ENCODE peak calls at places on chromosomes 16 and 17, in six cellular contexts. K is esophagus squamous epithelium, N is ovary, W is body of pancreas, R is A549, H is thyroid gland. D is an unnamed sample.
A peak's percentile ranks its signal among the peaks of the same experiment; 100 is the strongest.

GRCh38 chr17:36608794-36609497 is 7.6 kb downstream of the MRM1 start:
- DNase-seq in R (peak; percentile 62), H (peak; percentile 30), K (no peak), N (peak; percentile 66), W (no peak), D (no peak)

GRCh38 chr16:74117798-74118197 is 178.8 kb upstream of the PSMD7 start:
- DNase-seq in K (no peak), H (no peak), W (no peak), R (no peak), N (no peak), D (no peak)

GRCh38 chr16:1057252-1057932 is 15.2 kb upstream of the SSTR5 start:
- DNase-seq in W (peak; percentile 66), R (no peak), N (no peak), H (peak; percentile 15), K (no peak), D (no peak)

GRCh38 chr16:16120382-16121184 is 102.7 kb downstream of the ABCC6 start:
- DNase-seq in H (peak; percentile 66), K (no peak), R (no peak), W (no peak), N (no peak), D (no peak)

GRCh38 chr17:39791296-39791992 is 53.7 kb downstream of the GRB7 start:
- DNase-seq in W (no peak), R (no peak), N (no peak), H (no peak), K (no peak), D (no peak)

GRCh38 chr17:36592711-36593321 is 1.1 kb downstream of the DHRS11 start:
- DNase-seq in H (no peak), W (no peak), R (no peak), N (no peak), K (no peak), D (no peak)

GRCh38 chr17:27471321-27472269 is 15.3 kb downstream of the KSR1 start:
- DNase-seq in N (no peak), R (peak; percentile 35), W (no peak), K (no peak), H (no peak), D (no peak)

GRCh38 chr17:73192219-73192893 is 499 bp upstream of the COG1 start:
- DNase-seq in R (peak; percentile 92), N (peak; percentile 84), K (no peak), W (peak; percentile 67), H (peak; percentile 51), D (peak; percentile 89)

GRCh38 chr16:55728797-55729196 is 73.0 kb downstream of the SLC6A2 start:
- DNase-seq in K (no peak), R (peak; percentile 33), N (no peak), H (no peak), W (no peak), D (no peak)

GRCh38 chr16:25256821-25257503 is 683 bp downstream of the ZKSCAN2 start:
- DNase-seq in N (no peak), W (peak; percentile 19), K (no peak), H (peak; percentile 18), R (peak; percentile 22), D (no peak)

GRCh38 chr17:14144513-14144912 is 75.2 kb downstream of the COX10 start:
- DNase-seq in W (no peak), H (no peak), K (no peak), N (no peak), R (no peak), D (no peak)

GRCh38 chr17:19312406-19312805 is 50.1 kb downstream of the B9D1 start:
- DNase-seq in H (no peak), R (no peak), N (no peak), K (no peak), W (no peak), D (no peak)

GRCh38 chr17:21287703-21288449 is 3.4 kb downstream of the MAP2K3 start:
- DNase-seq in K (peak; percentile 82), W (peak; percentile 98), R (peak; percentile 98), H (peak; percentile 98), N (peak; percentile 85), D (peak; percentile 92)

GRCh38 chr16:81353895-81354294 is 39.1 kb downstream of the GAN start:
- DNase-seq in K (no peak), W (no peak), R (no peak), H (no peak), N (no peak), D (no peak)

GRCh38 chr17:59825533-59826316 is 67.0 kb downstream of the TUBD1 start:
- DNase-seq in R (peak; percentile 67), W (no peak), K (no peak), N (no peak), H (no peak), D (no peak)

GRCh38 chr16:23901178-23902131 is 65.7 kb downstream of the PRKCB start:
- DNase-seq in H (no peak), K (no peak), R (no peak), N (no peak), W (no peak), D (no peak)

GRCh38 chr16:397736-398332 is 835 bp downstream of the NME4 start:
- DNase-seq in R (peak; percentile 86), H (peak; percentile 88), W (peak; percentile 83), K (no peak), N (peak; percentile 78), D (no peak)

GRCh38 chr17:13596241-13596941 is 5.3 kb downstream of the HS3ST3A1 start:
- DNase-seq in R (no peak), K (no peak), N (no peak), W (no peak), H (no peak), D (no peak)

GRCh38 chr17:412211-413015 is 59.8 kb upstream of the RPH3AL start:
- DNase-seq in H (peak; percentile 55), K (no peak), N (no peak), R (peak; percentile 70), W (peak; percentile 54), D (peak; percentile 41)

GRCh38 chr17:6423931-6424330 is 11.0 kb downstream of the AIPL1 start:
- DNase-seq in N (no peak), W (no peak), H (no peak), R (no peak), K (no peak), D (no peak)

GRCh38 chr17:39667262-39668140 is 752 bp upstream of the PNMT start:
- DNase-seq in R (no peak), W (no peak), K (no peak), N (peak; percentile 56), H (peak; percentile 48), D (no peak)

GRCh38 chr17:81867952-81868673 is 3.0 kb downstream of the ARHGDIA start:
- DNase-seq in W (no peak), H (no peak), R (peak; percentile 73), N (peak; percentile 58), K (no peak), D (no peak)

GRCh38 chr16:47750371-47750770 is 289.2 kb downstream of the PHKB start:
- DNase-seq in W (no peak), N (no peak), H (no peak), R (no peak), K (no peak), D (no peak)

GRCh38 chr17:61002316-61002736 is 324.7 kb downstream of the BCAS3 start:
- DNase-seq in W (no peak), N (no peak), H (no peak), K (no peak), R (peak; percentile 63), D (no peak)

GRCh38 chr16:10120953-10121352 is 61.3 kb downstream of the GRIN2A start:
- DNase-seq in W (no peak), N (no peak), K (no peak), H (no peak), R (no peak), D (no peak)

GRCh38 chr17:55159251-55159650 is 105.5 kb upstream of the HLF start:
- DNase-seq in K (no peak), H (no peak), N (no peak), W (no peak), R (no peak), D (no peak)

GRCh38 chr17:69761011-69761410 is 314.0 kb upstream of the KCNJ16 start:
- DNase-seq in K (no peak), R (no peak), W (no peak), H (no peak), N (no peak), D (no peak)

GRCh38 chr16:84795338-84796053 is 24.3 kb upstream of the CRISPLD2 start:
- DNase-seq in H (peak; percentile 31), K (no peak), N (peak; percentile 93), R (no peak), W (peak; percentile 33), D (peak; percentile 85)

GRCh38 chr16:75209944-75210343 is 3.0 kb upstream of the CTRB2 start:
- DNase-seq in N (no peak), R (no peak), K (no peak), W (no peak), H (no peak), D (no peak)

DNA sequence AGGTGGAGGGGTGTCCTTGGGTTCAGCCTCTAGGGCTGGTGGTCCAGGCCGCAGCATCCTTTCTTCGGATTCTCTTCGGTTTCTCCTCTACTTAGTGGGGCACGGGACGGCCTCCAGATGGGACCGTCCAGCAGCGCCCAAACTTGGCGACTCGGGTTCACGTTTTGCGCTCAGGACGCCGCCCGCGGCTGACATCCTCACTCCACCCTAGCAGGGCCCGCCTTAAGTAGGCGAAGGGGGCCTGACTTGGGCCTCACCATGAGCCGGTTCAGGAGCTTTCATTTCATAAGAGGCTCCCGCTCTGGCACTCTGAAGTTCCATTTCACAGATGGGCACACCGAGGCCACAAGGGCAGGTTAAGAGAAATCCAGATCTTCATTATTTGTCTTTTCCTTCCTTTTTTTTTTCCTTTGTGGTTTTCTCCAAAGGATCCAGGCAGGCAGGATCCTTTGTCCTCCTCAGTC is 141.2 kb downstream of the SEC14L1 start:
- DNase-seq in W (peak; percentile 28), N (no peak), R (peak; percentile 81), K (no peak), H (peak; percentile 30), D (no peak)
- TF ChIP-seq POLR2A in W (no peak), N (no peak), R (peak; percentile 13), K (no peak), H (no peak), D (no peak)

DNA sequence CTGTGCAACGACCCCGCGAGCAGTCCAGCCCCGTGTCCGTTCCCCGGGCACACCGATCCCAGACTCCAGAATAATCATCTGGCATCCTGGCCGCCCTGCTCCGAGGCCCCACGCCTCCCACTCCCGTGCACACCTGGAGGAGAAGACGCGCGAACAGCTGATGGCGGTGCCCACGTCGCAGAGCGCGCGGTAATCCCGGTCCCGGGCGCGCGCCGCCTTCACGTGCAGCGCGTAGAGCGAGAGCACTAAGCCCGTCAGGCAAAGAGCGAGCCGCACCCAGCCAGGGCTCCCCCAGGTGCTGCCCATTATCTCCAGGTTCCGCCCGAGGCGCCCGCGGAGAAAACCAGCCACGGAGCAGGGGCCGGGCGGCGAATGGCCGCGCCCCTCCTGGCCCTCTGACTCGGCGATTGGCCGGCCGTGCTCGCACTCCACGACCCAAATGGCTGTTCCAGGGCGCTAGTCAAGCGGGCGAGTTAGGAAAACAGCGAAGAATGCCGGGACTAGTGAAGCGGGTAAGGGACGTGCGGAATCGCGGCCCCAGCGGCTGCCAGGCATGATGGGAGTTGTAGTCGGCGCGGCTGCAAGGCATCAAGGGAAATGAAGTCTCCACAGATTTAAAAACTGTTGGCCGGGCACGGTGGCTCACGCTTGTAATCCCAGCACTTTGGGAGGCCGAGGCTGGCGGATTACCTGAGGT is at the start of gene VKORC1:
- DNase-seq in W (peak; percentile 96), R (peak; percentile 99), H (peak; percentile 97), K (peak; percentile 69), N (peak; percentile 94), D (peak; percentile 92)
- TF ChIP-seq POLR2A in W (peak; percentile 81), R (peak; percentile 62), H (peak; percentile 80), K (peak; percentile 66), N (no peak), D (peak; percentile 42)

GRCh38 chr16:30997000-30997886 is 12.2 kb downstream of the HSD3B7 start:
- DNase-seq in W (peak; percentile 81), K (no peak), H (peak; percentile 59), N (peak; percentile 86), R (peak; percentile 95), D (peak; percentile 80)
- TF ChIP-seq POLR2A in W (peak; percentile 74), K (peak; percentile 76), H (peak; percentile 7), N (no peak), R (peak; percentile 58), D (no peak)

GRCh38 chr17:74206332-74206818 is 2.9 kb downstream of the RPL38 start:
- DNase-seq in K (no peak), N (no peak), W (no peak), R (no peak), H (no peak), D (no peak)
- TF ChIP-seq POLR2A in K (no peak), N (no peak), W (no peak), R (no peak), H (no peak), D (no peak)

D was measured in H54.